ENCODE peak calls at places on chromosomes 16 and 17, in six cellular contexts. W is right lobe of liver; Y is body of pancreas; Q is CD4-positive, CD25-positive, alpha-beta regulatory T cell; M is heart left ventricle; U is tibial nerve. B is an unnamed sample. For H3K27me3 and H3K4me1, the result is how much of the 10 kb centered on the place peaks cover.

GRCh38 chr16:8872071-8872470 is 3.3 kb upstream of the CARHSP1 start:
- DNase-seq in Y (no peak), W (no peak), U (no peak), M (no peak), Q (no peak), B (no peak)

GRCh38 chr16:72434159-72434558 is 262.2 kb upstream of the PMFBP1 start:
- DNase-seq in M (no peak), Q (no peak), W (no peak), U (no peak), Y (no peak), B (no peak)

GRCh38 chr16:28300327-28300726 is 8.0 kb downstream of the SBK1 start:
- DNase-seq in W (no peak), Y (no peak), Q (no peak), U (no peak), M (no peak), B (no peak)

GRCh38 chr16:31694461-31694860 is 166.8 kb downstream of the AHSP start:
- DNase-seq in Q (no peak), W (no peak), Y (no peak), M (no peak), U (no peak), B (no peak)

GRCh38 chr17:41907633-41908539 is 10.9 kb downstream of the ACLY start:
- DNase-seq in Y (peak), Q (no peak), W (no peak), U (no peak), M (no peak), B (no peak)

GRCh38 chr16:66705790-66706505 is 9.4 kb upstream of the CMTM4 start:
- DNase-seq in W (peak), Y (peak), M (peak), Q (no peak), U (peak), B (peak)

GRCh38 chr16:19898924-19899604 is 14.4 kb upstream of the GPRC5B start:
- DNase-seq in Y (peak), U (no peak), Q (no peak), M (no peak), W (peak), B (no peak)

GRCh38 chr16:14070555-14070876 is 603 bp upstream of the MRTFB start:
- DNase-seq in Y (no peak), Q (no peak), U (no peak), M (no peak), W (no peak), B (no peak)

GRCh38 chr16:53372942-53373871 is 61.1 kb upstream of the RBL2 start:
- DNase-seq in U (no peak), Q (peak), W (peak), M (peak), Y (peak), B (peak)

GRCh38 chr16:49855280-49855821 is 561 bp downstream of the ZNF423 start:
- DNase-seq in W (peak), U (peak), Q (peak), M (peak), Y (peak), B (peak)

GRCh38 chr16:67185003-67185865 is 1.5 kb upstream of the MATCAP1 start:
- DNase-seq in W (peak), Y (peak), U (peak), Q (peak), M (peak), B (peak)

GRCh38 chr16:81861503-81861902 is 82.4 kb downstream of the PLCG2 start:
- DNase-seq in Y (no peak), Q (no peak), W (no peak), U (no peak), M (no peak), B (no peak)

GRCh38 chr16:9261376-9261775 is 169.9 kb downstream of the HAPSTR1 start:
- DNase-seq in Q (no peak), W (no peak), U (no peak), Y (no peak), M (no peak), B (no peak)

GRCh38 chr16:30949655-30950515 is 1.0 kb downstream of the ORAI3 start:
- DNase-seq in M (peak), U (peak), W (peak), Q (no peak), Y (peak), B (peak)

GRCh38 chr17:51356084-51356410 is 95.7 kb downstream of the UTP18 start:
- DNase-seq in Y (no peak), M (no peak), U (no peak), W (no peak), Q (no peak), B (no peak)

GRCh38 chr17:51355314-51356083 is 95.2 kb downstream of the UTP18 start:
- DNase-seq in U (no peak), Y (no peak), M (no peak), Q (no peak), W (no peak), B (no peak)

GRCh38 chr17:51354908-51355307 is 94.6 kb downstream of the UTP18 start:
- DNase-seq in W (no peak), M (no peak), Y (no peak), U (no peak), Q (no peak), B (no peak)

GRCh38 chr17:51362818-51363598 is 102.7 kb downstream of the UTP18 start:
- DNase-seq in W (no peak), M (no peak), Y (no peak), U (no peak), Q (no peak), B (no peak)

DNA sequence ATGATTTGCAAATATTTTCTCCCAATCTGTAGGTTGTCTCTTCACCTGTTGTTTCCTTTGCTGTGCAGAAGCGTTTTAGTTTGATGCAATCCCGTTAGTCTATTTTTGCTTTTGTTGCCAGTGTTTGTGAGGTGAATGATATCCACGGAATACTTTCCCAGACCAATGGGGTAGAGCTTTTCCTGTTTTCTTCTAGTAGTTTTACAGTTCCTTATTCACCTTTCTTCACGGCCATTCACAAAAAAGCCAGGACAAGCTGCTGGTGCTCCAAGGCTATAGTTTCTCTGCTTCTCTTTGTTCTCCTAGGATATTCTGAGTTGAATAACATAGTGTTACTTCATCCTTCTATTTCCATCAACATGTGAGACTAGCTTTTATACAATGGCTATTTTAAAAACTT is 98.7 kb downstream of the UTP18 start:
- DNase-seq in W (no peak), M (no peak), U (no peak), Y (no peak), Q (no peak), B (no peak)
- H3K27me3 ChIP-seq in W (under half), M (under half), U (under half), Y (under half), Q (under half), B (under half)

GRCh38 chr16:4654946-4655590 is 30.4 kb downstream of the MGRN1 start:
- DNase-seq in U (no peak), W (no peak), Q (no peak), M (no peak), Y (no peak), B (no peak)
- H3K27ac ChIP-seq in U (no peak), W (peak), Q (no peak), M (no peak), Y (no peak), B (no peak)

DNA sequence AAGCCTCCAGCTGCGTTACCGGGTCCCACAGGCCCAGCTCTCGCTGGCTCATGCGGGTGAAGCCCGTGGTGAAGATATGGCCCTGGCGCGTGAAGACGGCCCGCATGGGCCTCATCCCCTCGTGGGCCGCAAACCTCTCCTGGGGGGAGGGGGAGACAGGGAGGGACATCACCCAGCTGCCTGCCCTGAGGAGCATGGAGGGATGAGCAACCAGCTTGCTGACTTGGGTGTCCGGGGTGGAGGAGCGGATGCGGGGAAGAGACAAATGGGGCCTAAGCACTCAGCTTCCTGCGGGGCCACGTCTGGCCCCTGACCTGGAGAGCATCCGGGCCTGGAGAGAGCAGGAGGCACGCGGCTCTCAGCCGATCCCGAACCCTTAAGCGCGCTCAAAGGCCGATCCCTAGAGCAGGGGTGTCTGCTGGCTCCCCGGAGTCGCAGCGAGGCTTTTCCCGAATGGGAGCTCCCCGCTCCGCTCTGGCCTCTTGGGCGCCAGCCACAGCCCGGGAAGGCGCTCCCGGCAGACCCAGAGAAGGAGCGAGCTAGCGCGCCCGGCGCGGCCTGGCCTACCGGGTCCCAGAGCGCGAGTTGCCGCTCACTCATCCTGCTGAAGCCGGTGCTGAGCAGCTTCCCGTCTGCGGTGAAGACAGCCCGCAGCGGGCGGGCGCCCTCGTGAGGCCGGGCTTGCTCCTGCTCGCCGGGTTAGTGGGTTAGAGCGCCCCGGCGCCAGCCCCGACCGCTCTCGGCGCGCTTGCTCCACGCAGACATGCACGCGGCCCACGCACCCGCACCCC is 5.0 kb downstream of the CORO6 start:
- DNase-seq in M (peak), Q (peak), Y (peak), W (peak), U (peak), B (peak)
- H3K4me1 ChIP-seq in M (half or more), Q (half or more), Y (half or more), W (under half), U (half or more), B (half or more)

DNA sequence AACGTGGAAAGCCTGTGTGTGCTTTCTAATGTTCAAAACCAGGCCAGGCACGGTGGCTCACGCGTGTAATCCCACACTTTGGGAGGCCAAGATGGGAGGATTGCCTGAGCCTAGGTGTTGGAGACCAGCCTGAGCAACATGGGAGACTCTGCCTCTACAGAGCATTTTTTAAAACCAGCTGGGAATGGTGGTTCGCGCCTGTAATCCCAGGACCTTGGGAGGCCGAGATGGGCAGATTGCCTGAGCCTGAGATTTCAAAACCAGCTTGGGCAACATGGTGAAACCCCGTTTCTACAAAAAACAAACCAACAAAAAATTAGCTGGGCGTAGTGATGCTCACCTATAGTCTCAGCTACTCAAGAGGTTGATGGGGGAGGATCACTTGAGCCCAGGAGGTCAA is 26.4 kb downstream of the RNF213 start:
- DNase-seq in W (no peak), Q (no peak), M (no peak), Y (no peak), U (no peak), B (no peak)
- H3K27me3 ChIP-seq in W (under half), Q (under half), M (under half), Y (under half), U (under half), B (under half)

DNA sequence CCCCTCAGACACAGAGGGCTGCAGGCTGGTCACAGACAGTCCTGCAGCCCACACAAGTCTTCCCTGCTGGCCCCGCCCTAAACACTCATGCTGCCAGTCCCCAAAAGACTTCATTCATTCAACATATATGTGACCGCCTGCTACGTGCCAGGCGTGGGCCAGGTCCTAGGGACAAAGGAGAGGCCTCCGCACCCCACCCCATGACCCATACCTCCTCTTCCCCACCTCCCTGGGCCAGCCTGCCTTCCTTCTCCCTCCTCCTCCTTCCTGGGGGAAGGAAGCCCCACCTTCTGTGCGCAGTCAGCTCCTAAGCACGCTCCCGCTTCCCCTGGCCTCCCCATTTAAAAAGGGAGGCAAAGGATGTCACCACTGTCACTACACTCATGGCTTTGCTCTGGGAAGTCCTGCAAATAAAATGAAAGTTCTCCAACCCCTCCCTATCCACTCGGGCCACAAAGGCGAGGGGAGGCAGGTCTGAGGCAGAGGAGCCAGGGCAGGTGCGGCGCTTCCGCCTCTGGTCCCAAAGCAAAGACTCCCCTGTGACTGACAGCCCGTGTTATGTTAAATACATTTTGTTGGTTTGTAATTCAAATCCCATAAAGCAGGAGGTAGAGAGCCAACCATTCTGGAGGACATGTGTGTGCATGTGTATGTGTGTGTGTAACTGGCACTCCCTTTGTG is 9.0 kb downstream of the DNAAF8 start:
- DNase-seq in W (no peak), Y (no peak), U (no peak), M (no peak), Q (no peak), B (no peak)
- H3K27ac ChIP-seq in W (no peak), Y (no peak), U (no peak), M (no peak), Q (no peak), B (no peak)

DNA sequence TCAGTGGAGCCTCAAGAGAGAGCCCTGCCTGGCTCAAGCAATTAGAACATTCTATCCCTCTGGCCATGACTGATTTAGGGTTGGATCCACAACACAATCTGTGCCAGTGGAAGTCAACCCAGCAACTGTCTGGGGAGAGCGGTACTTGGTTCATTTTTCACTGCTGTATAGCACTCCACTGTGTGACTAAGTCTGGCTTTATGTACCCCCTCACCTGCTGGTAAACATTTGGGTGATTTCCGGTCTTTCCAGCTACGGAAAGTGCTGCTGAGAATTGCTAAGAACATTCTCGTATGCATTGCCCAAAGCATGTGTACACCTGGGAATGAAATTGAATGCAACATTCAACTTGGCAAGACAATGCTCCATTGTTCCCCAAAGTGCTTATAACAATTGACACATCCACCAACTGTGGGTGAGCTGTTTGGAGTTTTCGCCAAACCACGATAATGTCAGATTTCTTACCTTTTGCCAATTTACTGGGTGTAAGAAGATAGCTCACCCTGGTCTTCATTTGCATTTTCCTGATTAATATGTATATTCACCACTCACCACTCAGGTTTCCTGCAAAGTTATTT is 63.5 kb upstream of the MED9 start:
- DNase-seq in Y (no peak), Q (no peak), M (no peak), W (no peak), U (no peak), B (no peak)
- H3K4me1 ChIP-seq in Y (under half), Q (under half), M (under half), W (under half), U (under half), B (under half)

B was measured in heart right ventricle.